ENCODE peak calls at places on chromosomes 12 and 14, in seven cellular contexts. U is left ventricle myocardium superior; G is RPMI7951; M is amygdala; I is fibroblast of lung; Y is AG09309; K is activated naive CD8-positive, alpha-beta T cell treated with anti-CD3 and anti-CD28 coated beads, Interleukin-2, amount 50 U/mL, for 24 hours. J is an unnamed sample.

GRCh38 chr12:49534806-49535278 is 4.0 kb upstream of the KCNH3 start:
- DNase-seq in U (peak), G (no peak), M (no peak), I (no peak), Y (no peak), K (no peak), J (no peak)

GRCh38 chr14:20609215-20610001 is 18.2 kb upstream of the RNASE12 start:
- DNase-seq in U (peak), G (peak), M (peak), I (peak), Y (peak), K (peak), J (peak)

GRCh38 chr12:80714055-80714454 is 2.7 kb upstream of the MYF5 start:
- DNase-seq in U (peak), G (no peak), M (no peak), I (peak), Y (no peak), K (no peak), J (no peak)

GRCh38 chr12:4787965-4788364 is 67.8 kb downstream of the GALNT8 start:
- DNase-seq in U (no peak), G (no peak), M (no peak), I (no peak), Y (no peak), K (no peak), J (no peak)

GRCh38 chr14:99038401-99038800 is 233.6 kb downstream of the BCL11B start:
- DNase-seq in U (no peak), G (peak), M (no peak), I (peak), Y (no peak), K (no peak), J (no peak)

GRCh38 chr14:68881396-68881795 is 88.5 kb upstream of the ZFP36L1 start:
- DNase-seq in U (no peak), G (no peak), M (no peak), I (no peak), Y (no peak), K (no peak), J (no peak)

GRCh38 chr12:11486623-11487444 is 91.5 kb upstream of the PRB2 start:
- DNase-seq in U (peak), G (peak), M (peak), I (peak), Y (peak), K (peak), J (peak)

GRCh38 chr12:70486588-70486987 is 120.5 kb downstream of the KCNMB4 start:
- DNase-seq in U (no peak), G (no peak), M (no peak), I (no peak), Y (no peak), K (no peak), J (no peak)

GRCh38 chr12:110813298-110813697 is 33.5 kb upstream of the CCDC63 start:
- DNase-seq in U (no peak), G (no peak), M (no peak), I (no peak), Y (no peak), K (no peak), J (no peak)